ENCODE peak calls at places on chromosomes 1 and 21, in ten cellular contexts. One of them, this sample, is unnamed.

GRCh38 chr21:29343517-29343916 is 44.8 kb downstream of the BACH1 start:
- DNase-seq in A549: no peak
- DNase-seq in cardiac muscle cell: peak
- DNase-seq in lower lobe of right lung: no peak
- DNase-seq in ovary: no peak
- DNase-seq in nephron progenitor cell: no peak
- DNase-seq in kidney: no peak
- DNase-seq in heart right ventricle: no peak
- DNase-seq in neural crest cell: no peak
- DNase-seq in heart left ventricle: no peak
- DNase-seq in this sample: no peak

GRCh38 chr1:147919881-147920280 is 8.3 kb upstream of the GPR89B start:
- DNase-seq in A549: no peak
- DNase-seq in cardiac muscle cell: no peak
- DNase-seq in lower lobe of right lung: no peak
- DNase-seq in ovary: no peak
- DNase-seq in nephron progenitor cell: no peak
- DNase-seq in kidney: no peak
- DNase-seq in heart right ventricle: no peak
- DNase-seq in neural crest cell: no peak
- DNase-seq in heart left ventricle: no peak
- DNase-seq in this sample: no peak

GRCh38 chr1:53395671-53396215 is 63.5 kb upstream of the DMRTB1 start:
- DNase-seq in A549: no peak
- DNase-seq in cardiac muscle cell: no peak
- DNase-seq in lower lobe of right lung: no peak
- DNase-seq in ovary: no peak
- DNase-seq in nephron progenitor cell: no peak
- DNase-seq in kidney: no peak
- DNase-seq in heart right ventricle: no peak
- DNase-seq in neural crest cell: no peak
- DNase-seq in heart left ventricle: no peak
- DNase-seq in this sample: no peak

GRCh38 chr1:53279556-53280160 is 41.3 kb upstream of the MAGOH start:
- DNase-seq in A549: no peak
- DNase-seq in cardiac muscle cell: no peak
- DNase-seq in lower lobe of right lung: no peak
- DNase-seq in ovary: no peak
- DNase-seq in nephron progenitor cell: no peak
- DNase-seq in kidney: no peak
- DNase-seq in heart right ventricle: no peak
- DNase-seq in neural crest cell: no peak
- DNase-seq in heart left ventricle: no peak
- DNase-seq in this sample: no peak

GRCh38 chr1:111631502-111631901 is 11.9 kb downstream of the RAP1A start:
- DNase-seq in A549: no peak
- DNase-seq in cardiac muscle cell: no peak
- DNase-seq in lower lobe of right lung: no peak
- DNase-seq in ovary: no peak
- DNase-seq in nephron progenitor cell: no peak
- DNase-seq in kidney: no peak
- DNase-seq in heart right ventricle: no peak
- DNase-seq in neural crest cell: no peak
- DNase-seq in heart left ventricle: no peak
- DNase-seq in this sample: no peak

GRCh38 chr1:203306970-203307541 is 1.7 kb downstream of the BTG2 start:
- DNase-seq in A549: no peak
- DNase-seq in cardiac muscle cell: no peak
- DNase-seq in lower lobe of right lung: no peak
- DNase-seq in ovary: peak
- DNase-seq in nephron progenitor cell: peak
- DNase-seq in kidney: peak
- DNase-seq in heart right ventricle: no peak
- DNase-seq in neural crest cell: no peak
- DNase-seq in heart left ventricle: peak
- DNase-seq in this sample: no peak

GRCh38 chr1:93346472-93346991 is 825 bp downstream of the DR1 start:
- DNase-seq in A549: peak
- DNase-seq in cardiac muscle cell: peak
- DNase-seq in lower lobe of right lung: no peak
- DNase-seq in ovary: no peak
- DNase-seq in nephron progenitor cell: no peak
- DNase-seq in kidney: no peak
- DNase-seq in heart right ventricle: no peak
- DNase-seq in neural crest cell: no peak
- DNase-seq in heart left ventricle: peak
- DNase-seq in this sample: no peak

GRCh38 chr1:74065081-74065480 is 132.9 kb downstream of the LRRIQ3 start:
- DNase-seq in A549: no peak
- DNase-seq in cardiac muscle cell: no peak
- DNase-seq in lower lobe of right lung: no peak
- DNase-seq in ovary: no peak
- DNase-seq in nephron progenitor cell: no peak
- DNase-seq in kidney: no peak
- DNase-seq in heart right ventricle: no peak
- DNase-seq in neural crest cell: no peak
- DNase-seq in heart left ventricle: no peak
- DNase-seq in this sample: no peak

GRCh38 chr1:78145105-78145580 is 99.4 kb downstream of the GIPC2 start:
- DNase-seq in A549: peak
- DNase-seq in cardiac muscle cell: peak
- DNase-seq in lower lobe of right lung: peak
- DNase-seq in ovary: peak
- DNase-seq in nephron progenitor cell: peak
- DNase-seq in kidney: no peak
- DNase-seq in heart right ventricle: peak
- DNase-seq in neural crest cell: peak
- DNase-seq in heart left ventricle: peak
- DNase-seq in this sample: no peak

GRCh38 chr1:13889495-13889894 is 189.5 kb downstream of the PRDM2 start:
- DNase-seq in A549: no peak
- DNase-seq in cardiac muscle cell: no peak
- DNase-seq in lower lobe of right lung: no peak
- DNase-seq in ovary: no peak
- DNase-seq in nephron progenitor cell: no peak
- DNase-seq in kidney: no peak
- DNase-seq in heart right ventricle: no peak
- DNase-seq in neural crest cell: no peak
- DNase-seq in heart left ventricle: no peak
- DNase-seq in this sample: no peak

GRCh38 chr1:51093566-51093965 is 8.5 kb upstream of the C1orf185 start:
- DNase-seq in A549: no peak
- DNase-seq in cardiac muscle cell: peak
- DNase-seq in lower lobe of right lung: no peak
- DNase-seq in ovary: no peak
- DNase-seq in nephron progenitor cell: no peak
- DNase-seq in kidney: no peak
- DNase-seq in heart right ventricle: no peak
- DNase-seq in neural crest cell: no peak
- DNase-seq in heart left ventricle: no peak
- DNase-seq in this sample: no peak

GRCh38 chr1:151935154-151935553 is 25.8 kb upstream of the THEM4 start:
- DNase-seq in A549: no peak
- DNase-seq in cardiac muscle cell: peak
- DNase-seq in lower lobe of right lung: no peak
- DNase-seq in ovary: no peak
- DNase-seq in nephron progenitor cell: no peak
- DNase-seq in kidney: no peak
- DNase-seq in heart right ventricle: no peak
- DNase-seq in neural crest cell: no peak
- DNase-seq in heart left ventricle: no peak
- DNase-seq in this sample: no peak

GRCh38 chr1:173149887-173150286 is 57.2 kb downstream of the TNFSF4 start:
- DNase-seq in A549: peak
- DNase-seq in cardiac muscle cell: peak
- DNase-seq in lower lobe of right lung: no peak
- DNase-seq in ovary: no peak
- DNase-seq in nephron progenitor cell: no peak
- DNase-seq in kidney: no peak
- DNase-seq in heart right ventricle: no peak
- DNase-seq in neural crest cell: no peak
- DNase-seq in heart left ventricle: no peak
- DNase-seq in this sample: no peak

GRCh38 chr1:10253755-10254154 is 43.4 kb downstream of the KIF1B start:
- DNase-seq in A549: peak
- DNase-seq in cardiac muscle cell: peak
- DNase-seq in lower lobe of right lung: no peak
- DNase-seq in ovary: no peak
- DNase-seq in nephron progenitor cell: no peak
- DNase-seq in kidney: no peak
- DNase-seq in heart right ventricle: peak
- DNase-seq in neural crest cell: no peak
- DNase-seq in heart left ventricle: no peak
- DNase-seq in this sample: no peak

GRCh38 chr21:26070121-26070520 is 100.4 kb downstream of the APP start:
- DNase-seq in A549: no peak
- DNase-seq in cardiac muscle cell: no peak
- DNase-seq in lower lobe of right lung: no peak
- DNase-seq in ovary: no peak
- DNase-seq in nephron progenitor cell: no peak
- DNase-seq in kidney: no peak
- DNase-seq in heart right ventricle: no peak
- DNase-seq in neural crest cell: no peak
- DNase-seq in heart left ventricle: no peak
- DNase-seq in this sample: no peak

GRCh38 chr1:97599447-97599846 is 321.4 kb downstream of the DPYD start:
- DNase-seq in A549: peak
- DNase-seq in cardiac muscle cell: no peak
- DNase-seq in lower lobe of right lung: no peak
- DNase-seq in ovary: no peak
- DNase-seq in nephron progenitor cell: no peak
- DNase-seq in kidney: no peak
- DNase-seq in heart right ventricle: no peak
- DNase-seq in neural crest cell: no peak
- DNase-seq in heart left ventricle: no peak
- DNase-seq in this sample: no peak

GRCh38 chr1:203663294-203663693 is 36.7 kb downstream of the ATP2B4 start:
- DNase-seq in A549: peak
- DNase-seq in cardiac muscle cell: peak
- DNase-seq in lower lobe of right lung: no peak
- DNase-seq in ovary: no peak
- DNase-seq in nephron progenitor cell: no peak
- DNase-seq in kidney: no peak
- DNase-seq in heart right ventricle: no peak
- DNase-seq in neural crest cell: no peak
- DNase-seq in heart left ventricle: no peak
- DNase-seq in this sample: no peak

GRCh38 chr1:103783944-103784377 is 34.3 kb downstream of the AMY1C start:
- DNase-seq in A549: no peak
- DNase-seq in cardiac muscle cell: no peak
- DNase-seq in lower lobe of right lung: no peak
- DNase-seq in ovary: no peak
- DNase-seq in nephron progenitor cell: no peak
- DNase-seq in kidney: no peak
- DNase-seq in heart right ventricle: no peak
- DNase-seq in neural crest cell: no peak
- DNase-seq in heart left ventricle: no peak
- DNase-seq in this sample: no peak

GRCh38 chr1:17755120-17755519 is at the start of gene ACTL8:
- DNase-seq in A549: peak
- DNase-seq in cardiac muscle cell: no peak
- DNase-seq in lower lobe of right lung: peak
- DNase-seq in ovary: no peak
- DNase-seq in nephron progenitor cell: no peak
- DNase-seq in kidney: peak
- DNase-seq in heart right ventricle: no peak
- DNase-seq in neural crest cell: no peak
- DNase-seq in heart left ventricle: no peak
- DNase-seq in this sample: no peak
- TF ChIP-seq CTCF in A549: no peak
- TF ChIP-seq CTCF in cardiac muscle cell: peak
- TF ChIP-seq CTCF in lower lobe of right lung: peak
- TF ChIP-seq CTCF in ovary: no peak
- TF ChIP-seq CTCF in nephron progenitor cell: no peak
- TF ChIP-seq CTCF in kidney: no peak
- TF ChIP-seq CTCF in heart right ventricle: no peak
- TF ChIP-seq CTCF in neural crest cell: peak
- TF ChIP-seq CTCF in heart left ventricle: no peak
- TF ChIP-seq CTCF in this sample: no peak

GRCh38 chr1:21539933-21540332 is 30.7 kb downstream of the ALPL start:
- DNase-seq in A549: peak
- DNase-seq in cardiac muscle cell: no peak
- DNase-seq in lower lobe of right lung: peak
- DNase-seq in ovary: no peak
- DNase-seq in nephron progenitor cell: peak
- DNase-seq in kidney: no peak
- DNase-seq in heart right ventricle: peak
- DNase-seq in neural crest cell: peak
- DNase-seq in heart left ventricle: peak
- DNase-seq in this sample: no peak
- TF ChIP-seq CTCF in A549: no peak
- TF ChIP-seq CTCF in cardiac muscle cell: peak
- TF ChIP-seq CTCF in lower lobe of right lung: no peak
- TF ChIP-seq CTCF in ovary: no peak
- TF ChIP-seq CTCF in nephron progenitor cell: peak
- TF ChIP-seq CTCF in kidney: no peak
- TF ChIP-seq CTCF in heart right ventricle: peak
- TF ChIP-seq CTCF in neural crest cell: peak
- TF ChIP-seq CTCF in heart left ventricle: peak
- TF ChIP-seq CTCF in this sample: no peak

DNA sequence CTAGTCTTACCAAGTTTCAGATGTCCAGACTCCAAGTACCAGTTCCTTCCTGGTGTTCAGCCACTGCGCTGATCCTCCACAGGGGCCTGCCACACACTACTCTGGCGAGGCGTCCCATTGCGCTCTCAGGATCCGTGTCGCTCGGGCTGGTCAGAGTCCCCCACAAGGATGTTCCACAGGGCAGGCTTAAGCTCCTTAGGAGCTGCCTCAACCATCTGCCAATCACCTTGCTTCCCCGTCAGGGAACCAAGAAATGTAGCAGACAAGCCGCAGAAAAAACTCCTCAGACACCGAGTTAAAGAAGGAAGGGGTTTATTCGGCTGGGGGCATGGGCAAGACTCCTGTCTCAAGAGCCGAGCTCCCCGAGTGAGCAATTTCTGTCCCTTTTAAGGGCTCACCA is 9.8 kb downstream of the OR2W3 start:
- DNase-seq in A549: no peak
- DNase-seq in cardiac muscle cell: no peak
- DNase-seq in lower lobe of right lung: no peak
- DNase-seq in ovary: no peak
- DNase-seq in nephron progenitor cell: no peak
- DNase-seq in kidney: no peak
- DNase-seq in heart right ventricle: no peak
- DNase-seq in neural crest cell: no peak
- DNase-seq in heart left ventricle: no peak
- DNase-seq in this sample: no peak
- TF ChIP-seq CTCF in A549: no peak
- TF ChIP-seq CTCF in cardiac muscle cell: no peak
- TF ChIP-seq CTCF in lower lobe of right lung: no peak
- TF ChIP-seq CTCF in ovary: no peak
- TF ChIP-seq CTCF in nephron progenitor cell: no peak
- TF ChIP-seq CTCF in kidney: no peak
- TF ChIP-seq CTCF in heart right ventricle: no peak
- TF ChIP-seq CTCF in neural crest cell: no peak
- TF ChIP-seq CTCF in heart left ventricle: no peak
- TF ChIP-seq CTCF in this sample: no peak

DNA sequence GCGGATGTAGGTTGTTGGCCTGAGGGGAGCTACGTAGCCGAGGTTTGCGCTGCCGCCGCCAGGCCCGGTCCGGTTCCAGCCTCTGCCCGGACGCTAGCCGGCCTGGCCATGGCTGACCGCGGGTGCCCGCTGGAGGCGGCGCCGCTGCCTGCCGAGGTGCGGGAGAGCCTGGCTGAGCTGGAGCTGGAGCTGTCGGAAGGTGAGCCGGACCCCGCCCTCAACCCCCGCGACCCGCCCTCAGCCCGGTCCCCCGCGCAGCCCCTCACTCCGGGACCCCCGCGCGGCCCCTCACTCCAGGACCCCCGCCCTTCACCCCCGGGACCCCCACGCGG is 299 bp downstream of the DIP2A start:
- DNase-seq in A549: no peak
- DNase-seq in cardiac muscle cell: no peak
- DNase-seq in lower lobe of right lung: no peak
- DNase-seq in ovary: no peak
- DNase-seq in nephron progenitor cell: no peak
- DNase-seq in kidney: no peak
- DNase-seq in heart right ventricle: no peak
- DNase-seq in neural crest cell: no peak
- DNase-seq in heart left ventricle: no peak
- DNase-seq in this sample: no peak
- TF ChIP-seq CTCF in A549: no peak
- TF ChIP-seq CTCF in cardiac muscle cell: no peak
- TF ChIP-seq CTCF in lower lobe of right lung: no peak
- TF ChIP-seq CTCF in ovary: no peak
- TF ChIP-seq CTCF in nephron progenitor cell: no peak
- TF ChIP-seq CTCF in kidney: no peak
- TF ChIP-seq CTCF in heart right ventricle: no peak
- TF ChIP-seq CTCF in neural crest cell: no peak
- TF ChIP-seq CTCF in heart left ventricle: no peak
- TF ChIP-seq CTCF in this sample: no peak